ENCODE peak calls at places on chromosomes 2 and 18, in nine cellular contexts. D is fibroblast of lung; W is dorsolateral prefrontal cortex; U is CD8-positive, alpha-beta T cell; N is nephron progenitor cell; B is GM13976; T is Calu3; R is tibial artery; G is heart right ventricle. M is an unnamed sample.

GRCh38 chr2:238709324-238709723 is 138.6 kb upstream of the TWIST2 start:
- DNase-seq in R (no peak), D (no peak), W (no peak), B (no peak), U (no peak), N (no peak), G (no peak), T (no peak), M (no peak)

GRCh38 chr2:85929096-85930044 is 40.6 kb upstream of the ST3GAL5 start:
- DNase-seq in R (no peak), D (peak; percentile 12), U (no peak), B (no peak), T (no peak), N (no peak), G (no peak), W (no peak), M (no peak)

GRCh38 chr2:24832526-24832925 is 39.3 kb downstream of the CENPO start:
- DNase-seq in G (no peak), N (no peak), B (no peak), T (no peak), R (peak; percentile 50), W (no peak), D (no peak), U (no peak), M (no peak)

GRCh38 chr2:231359948-231360347 is 35.6 kb upstream of the B3GNT7 start:
- DNase-seq in B (no peak), R (peak; percentile 47), G (no peak), T (no peak), W (no peak), U (no peak), N (no peak), D (no peak), M (no peak)

GRCh38 chr18:71018816-71019215 is 730.0 kb downstream of the SOCS6 start:
- DNase-seq in R (no peak), T (no peak), U (no peak), N (no peak), B (no peak), D (no peak), G (no peak), W (no peak), M (no peak)

GRCh38 chr2:22517141-22517540 is 867.8 kb upstream of the KLHL29 start:
- DNase-seq in R (no peak), D (no peak), T (no peak), W (no peak), U (no peak), N (no peak), G (no peak), B (no peak), M (no peak)

GRCh38 chr2:105718846-105719432 is 25.8 kb upstream of the NCK2 start:
- DNase-seq in W (no peak), D (no peak), U (no peak), G (no peak), N (no peak), B (no peak), R (no peak), T (no peak), M (no peak)

GRCh38 chr18:32441536-32441935 is 29.1 kb downstream of the GAREM1 start:
- DNase-seq in W (no peak), D (peak; percentile 66), G (no peak), U (no peak), T (no peak), N (no peak), R (no peak), B (no peak), M (no peak)

GRCh38 chr2:25123682-25124081 is 44.7 kb downstream of the POMC start:
- DNase-seq in D (no peak), T (no peak), W (no peak), B (no peak), U (no peak), G (no peak), N (no peak), R (no peak), M (no peak)

DNA sequence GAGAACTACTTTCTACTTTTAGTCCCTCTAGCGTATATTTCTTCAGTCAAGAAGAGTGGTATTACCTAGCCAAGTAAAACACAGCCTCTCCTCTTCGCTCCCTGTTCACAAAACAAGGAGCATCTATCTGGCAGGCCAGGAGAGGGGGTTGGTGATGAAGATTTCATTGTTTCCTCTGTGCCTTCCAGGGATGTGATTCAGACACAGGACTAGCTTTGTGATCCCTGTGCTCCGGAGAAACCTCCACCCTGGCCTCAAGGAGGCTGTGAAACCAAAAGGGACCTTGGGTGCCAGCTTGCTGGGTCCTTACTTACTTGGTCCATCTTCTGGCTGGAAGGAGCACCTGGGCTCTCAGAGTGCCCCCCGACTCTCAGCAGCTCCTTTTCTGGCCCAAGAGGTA is 5.7 kb downstream of the RHOB start:
- DNase-seq in R (peak; percentile 77), T (no peak), W (no peak), N (no peak), U (no peak), G (no peak), D (peak; percentile 57), B (no peak), M (no peak)
- TF ChIP-seq CTCF in R (peak; percentile 5), T (no peak), W (peak; percentile 41), N (no peak), U (no peak), G (peak; percentile 32), D (peak; percentile 8), B (no peak), M (no peak)

DNA sequence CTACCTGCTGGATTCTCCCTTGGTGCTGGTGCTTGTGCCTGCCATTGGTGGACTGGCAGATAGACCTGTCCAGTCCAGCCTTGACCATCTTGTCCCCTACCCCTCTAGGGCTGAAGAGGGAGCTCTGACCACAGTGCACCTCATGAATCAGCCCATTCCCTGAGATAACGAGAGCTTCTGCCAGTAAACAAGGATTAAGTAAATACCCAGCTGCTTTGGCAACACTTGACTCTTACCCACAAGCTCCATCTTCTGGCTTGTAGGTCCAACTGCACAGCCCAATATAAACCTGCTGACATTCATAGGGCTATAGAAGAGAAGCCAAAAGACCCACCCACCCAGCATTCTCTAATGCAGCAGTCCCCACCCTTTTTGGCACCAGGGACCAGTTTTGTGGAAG is 186.4 kb downstream of the PIK3C3 start:
- DNase-seq in B (no peak), W (no peak), D (no peak), U (no peak), R (no peak), G (no peak), N (no peak), T (no peak), M (no peak)
- TF ChIP-seq CTCF in B (no peak), W (no peak), D (no peak), U (no peak), R (no peak), G (no peak), N (no peak), T (no peak), M (no peak)

DNA sequence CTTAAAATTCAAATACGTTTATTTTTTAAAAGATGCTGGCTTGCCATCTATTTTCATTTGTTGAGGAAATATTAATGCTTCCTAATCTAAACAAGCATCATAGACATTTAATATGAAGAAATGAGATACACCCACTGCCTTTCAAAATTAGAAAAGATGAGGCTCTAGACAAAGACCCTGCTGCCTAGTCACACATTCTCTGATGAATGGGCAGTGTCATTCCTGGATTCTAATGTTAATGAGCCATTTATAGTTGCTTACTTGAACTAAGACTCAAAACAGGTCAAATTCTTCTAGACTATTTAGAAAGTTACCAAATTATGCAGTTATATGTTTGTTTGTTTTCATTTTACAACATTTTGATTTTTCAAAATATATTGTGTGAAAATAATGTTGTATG is 237.6 kb downstream of the CDH7 start:
- DNase-seq in T (no peak), D (no peak), W (no peak), U (no peak), B (no peak), N (no peak), R (no peak), G (no peak), M (no peak)
- TF ChIP-seq CTCF in T (no peak), D (no peak), W (no peak), U (no peak), B (no peak), N (no peak), R (no peak), G (no peak), M (no peak)

DNA sequence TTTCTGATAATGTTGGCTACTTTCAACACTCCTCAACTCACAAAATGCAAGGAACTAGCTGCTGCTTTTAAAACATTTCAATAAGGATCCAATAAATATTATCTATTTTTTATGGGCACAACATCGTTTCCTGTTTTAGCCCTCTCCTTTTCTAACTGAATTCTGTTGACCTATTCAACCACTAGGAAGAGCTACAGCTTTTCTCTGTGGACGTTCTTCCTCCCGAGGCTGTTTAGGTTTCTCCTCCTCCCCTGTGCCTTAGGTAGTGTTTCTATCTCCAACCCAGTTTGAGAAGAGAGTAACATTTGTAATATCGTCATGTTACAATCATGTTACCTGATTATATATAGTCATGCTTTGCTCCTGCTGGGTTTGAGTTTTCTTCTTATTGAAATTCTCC is 91.3 kb upstream of the ITGB6 start:
- DNase-seq in U (no peak), R (no peak), W (no peak), G (no peak), D (no peak), T (no peak), B (no peak), N (no peak), M (no peak)
- TF ChIP-seq CTCF in U (no peak), R (no peak), W (no peak), G (peak; percentile 29), D (no peak), T (no peak), B (no peak), N (no peak), M (no peak)

GRCh38 chr2:37389984-37390765 is 45.7 kb downstream of the QPCT start:
- DNase-seq in B (peak; percentile 75), G (no peak), U (no peak), T (peak; percentile 76), N (no peak), R (no peak), D (peak; percentile 91), W (peak; percentile 61), M (no peak)
- TF ChIP-seq CTCF in B (no peak), G (no peak), U (no peak), T (no peak), N (no peak), R (no peak), D (no peak), W (no peak), M (no peak)

DNA sequence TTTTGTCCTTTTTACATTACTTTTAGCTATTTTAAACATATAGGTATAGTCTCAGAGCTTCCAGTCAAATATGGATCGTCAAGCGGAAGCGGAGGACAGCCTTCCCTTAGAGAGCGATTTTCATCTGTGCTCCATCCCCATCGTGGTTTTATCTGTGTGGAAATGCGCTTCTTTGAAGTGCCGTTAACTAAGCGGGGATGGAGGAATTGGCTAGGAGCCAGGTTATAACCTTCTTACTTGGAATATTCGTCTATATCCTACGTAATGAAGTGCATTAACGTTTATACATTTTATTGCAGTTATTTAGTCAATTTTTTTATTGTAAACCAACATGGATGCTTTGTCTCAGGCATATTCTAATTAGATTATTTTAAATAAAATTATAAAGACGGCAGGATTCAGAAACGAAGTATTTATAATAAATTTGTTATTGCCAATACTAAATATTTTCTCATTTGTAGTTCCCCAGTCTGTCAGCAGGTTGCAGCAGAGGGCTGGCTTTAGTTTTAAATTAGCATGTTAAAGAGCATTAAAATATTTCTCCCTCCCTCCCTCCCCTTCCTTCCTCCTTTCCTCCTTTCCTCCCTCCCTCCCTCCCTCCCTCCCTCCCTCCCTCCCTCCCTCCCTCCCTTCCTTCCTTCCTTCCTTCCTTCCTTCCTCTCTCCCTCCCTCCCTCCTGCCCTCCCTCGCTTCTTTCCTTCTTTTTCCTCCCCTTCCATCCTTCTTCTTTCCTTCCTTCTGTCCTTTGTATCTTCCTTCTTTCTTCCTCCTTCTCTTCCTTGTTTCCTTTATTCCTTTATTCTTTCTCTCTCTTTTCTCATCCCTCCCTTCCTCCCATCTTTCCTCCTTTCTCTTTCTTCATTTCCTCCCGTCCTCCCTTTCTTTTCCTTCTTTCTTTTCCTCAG is 80.6 kb upstream of the DOCK10 start:
- DNase-seq in R (no peak), N (peak; percentile 18), D (no peak), U (no peak), T (peak; percentile 38), W (no peak), G (no peak), B (peak; percentile 12), M (peak; percentile 29)
- TF ChIP-seq CTCF in R (peak; percentile 34), N (peak; percentile 45), D (peak; percentile 42), U (peak; percentile 61), T (peak; percentile 39), W (peak; percentile 55), G (peak; percentile 45), B (peak; percentile 43), M (peak; percentile 77)

M was measured in neural crest cell.